ENCODE peak calls at places on chromosomes 12 and 14, in four cellular contexts. D, A, H and G are unnamed samples.

GRCh38 chr12:69623970-69624369 is 13.3 kb upstream of the LRRC10 start:
- DNase-seq in D (peak), A (peak), H (no peak), G (peak)

GRCh38 chr12:18811268-18811667 is 73.3 kb downstream of the CAPZA3 start:
- DNase-seq in D (no peak), A (no peak), H (no peak), G (no peak)

GRCh38 chr12:80200414-80200813 is 101.1 kb downstream of the OTOGL start:
- DNase-seq in D (no peak), A (no peak), H (no peak), G (no peak)

GRCh38 chr14:91193069-91193468 is 51.4 kb downstream of the GPR68 start:
- DNase-seq in D (no peak), A (no peak), H (no peak), G (no peak)

GRCh38 chr12:3962661-3963483 is 89.7 kb upstream of the PARP11 start:
- DNase-seq in D (no peak), A (peak), H (no peak), G (peak)

GRCh38 chr14:74913393-74913792 is 9.7 kb downstream of the RPS6KL1 start:
- DNase-seq in D (no peak), A (no peak), H (no peak), G (no peak)

GRCh38 chr12:47312794-47313426 is 233.2 kb upstream of the AMIGO2 start:
- DNase-seq in D (no peak), A (no peak), H (no peak), G (no peak)

GRCh38 chr12:52167578-52167977 is 24.2 kb downstream of the KRT80 start:
- DNase-seq in D (no peak), A (no peak), H (no peak), G (no peak)

GRCh38 chr12:120067084-120067869 is 49.3 kb downstream of the RAB35 start:
- DNase-seq in D (no peak), A (no peak), H (no peak), G (no peak)

GRCh38 chr12:127334924-127335644 is 931.9 kb upstream of the TMEM132C start:
- DNase-seq in D (no peak), A (no peak), H (no peak), G (no peak)
- TF ChIP-seq POLR2A in D (no peak), A (no peak), H (no peak), G (no peak)

DNA sequence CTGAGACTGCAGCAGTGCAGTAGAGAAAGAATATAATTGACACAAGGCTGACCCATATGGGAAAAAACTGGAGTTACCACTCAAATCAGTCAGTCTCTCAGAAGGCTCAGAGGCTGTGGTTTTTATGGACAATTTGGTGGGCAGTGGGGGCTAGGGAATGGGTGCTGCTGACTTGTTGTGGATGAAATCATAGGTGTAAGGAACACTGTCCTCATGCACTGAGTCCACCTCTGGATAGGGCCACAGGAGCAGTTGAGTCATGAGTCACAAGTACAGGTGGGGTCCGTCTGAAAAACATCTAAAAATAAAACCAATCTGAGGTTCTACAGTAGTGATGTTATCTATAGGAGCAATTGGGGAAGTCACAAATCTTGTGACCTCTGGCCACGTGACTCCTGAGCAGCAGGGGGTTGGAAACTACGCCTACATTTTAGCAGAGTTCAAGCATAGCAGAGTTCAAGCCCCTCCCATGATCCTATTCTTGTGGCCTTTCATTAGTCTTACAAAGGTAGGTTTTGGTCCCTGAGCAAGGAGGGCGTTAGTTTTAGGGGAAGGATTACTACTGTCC is 18.1 kb upstream of the SGPP1 start:
- DNase-seq in D (no peak), A (no peak), H (no peak), G (peak)
- TF ChIP-seq POLR2A in D (no peak), A (no peak), H (no peak), G (no peak)

GRCh38 chr14:96362965-96363750 is at the start of the genes ATG2B and GSKIP:
- DNase-seq in D (peak), A (peak), H (peak), G (peak)

GRCh38 chr14:96363751-96364336 is 518 bp downstream of the GSKIP start:
- DNase-seq in D (peak), A (peak), H (peak), G (peak)

GRCh38 chr14:96368534-96368933 is 5.2 kb downstream of the GSKIP start:
- DNase-seq in D (no peak), A (no peak), H (no peak), G (peak)

GRCh38 chr14:96362071-96362964 is 823 bp downstream of the ATG2B start:
- DNase-seq in D (peak), A (peak), H (peak), G (peak)

DNA sequence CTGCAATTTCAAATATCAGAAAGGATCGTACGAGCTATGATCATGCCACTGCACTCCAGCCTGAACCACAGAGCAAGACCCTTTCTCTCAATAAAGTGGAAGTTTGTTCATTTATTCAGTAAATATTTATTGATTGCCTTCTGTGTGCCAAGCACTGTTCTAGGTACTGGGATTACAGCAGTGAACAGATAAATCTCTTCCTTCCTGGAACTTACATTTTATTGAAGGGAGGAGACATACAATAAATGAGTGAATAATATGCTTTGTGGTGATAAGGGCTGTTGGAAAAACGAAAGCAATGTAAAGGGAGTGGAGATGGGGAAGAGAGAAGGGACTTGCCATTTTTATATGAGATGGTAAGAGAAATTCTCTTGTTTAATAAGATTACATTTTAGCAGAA is 1.6 kb downstream of the GSKIP start:
- DNase-seq in D (no peak), A (no peak), H (no peak), G (peak)
- TF ChIP-seq POLR2A in D (no peak), A (no peak), H (no peak), G (no peak)

GRCh38 chr12:114668151-114668891 is 15.7 kb downstream of the TBX3 start:
- DNase-seq in D (peak), A (peak), H (peak), G (peak)
- TF ChIP-seq POLR2A in D (peak), A (no peak), H (peak), G (no peak)

GRCh38 chr14:64841772-64842490 is 37.8 kb downstream of the SPTB start:
- DNase-seq in D (no peak), A (peak), H (no peak), G (peak)
- TF ChIP-seq POLR2A in D (no peak), A (peak), H (no peak), G (peak)

DNA sequence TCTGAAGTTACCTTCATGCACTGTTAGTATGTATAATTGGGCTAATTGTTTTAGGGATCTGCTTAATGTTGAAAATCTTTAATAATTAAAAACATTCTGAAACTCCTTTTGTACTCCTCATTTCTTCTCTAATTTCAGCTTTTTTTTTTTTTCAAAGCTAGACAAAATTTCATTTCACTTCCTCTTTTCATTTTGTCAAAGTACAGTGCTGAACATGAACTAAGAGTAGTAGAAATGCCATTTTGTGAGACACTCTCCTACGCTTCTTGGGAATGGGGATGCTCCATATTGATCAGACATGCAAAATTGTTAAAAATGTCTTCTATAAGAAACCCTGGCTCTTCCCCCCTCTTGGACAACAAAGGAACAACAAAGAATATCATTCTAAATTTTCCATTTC is 1.7 kb downstream of the ABCD2 start:
- DNase-seq in D (no peak), A (no peak), H (no peak), G (no peak)
- TF ChIP-seq POLR2A in D (no peak), A (no peak), H (no peak), G (no peak)